ENCODE peak calls at places on chromosomes 11 and 22, in ten cellular contexts. M is pancreas; C is Right ventricle myocardium superior; X is activated T-cell treated with anti-CD3 and anti-CD28 coated beads, Interleukin-2, amount 50 U/mL, for 4 hours; E is activated CD8-positive, alpha-beta memory T cell treated with anti-CD3 and anti-CD28 coated beads, Interleukin-2, amount 10 ng/mL, durations not matched to agents 7 days and 5 days; I is lung; Q is HCT116; H is T-cell; U is esophagus mucosa; D is gastroesophageal sphincter. Y is an unnamed sample.
A peak's percentile ranks its signal among the peaks of the same experiment; 100 is the strongest.

GRCh38 chr11:16347928-16348685 is 8.2 kb downstream of the SOX6 start:
- ATAC-seq in I (no peak), X (no peak), H (no peak), U (peak; percentile 41), E (no peak), C (peak; percentile 92), Q (no peak), M (no peak), D (no peak), Y (no peak)

GRCh38 chr11:120236169-120237107 is 3.5 kb upstream of the POU2F3 start:
- ATAC-seq in X (peak; percentile 27), I (no peak), D (no peak), E (no peak), Q (peak; percentile 43), C (no peak), U (peak; percentile 23), H (no peak), M (no peak), Y (peak; percentile 42)

GRCh38 chr22:48299124-48299523 is 1528.5 kb downstream of the BRD1 start:
- ATAC-seq in Q (no peak), I (no peak), M (no peak), D (no peak), C (no peak), E (no peak), U (no peak), X (no peak), H (no peak), Y (no peak)

GRCh38 chr11:10379871-10380568 is 75.0 kb upstream of the AMPD3 start:
- ATAC-seq in X (no peak), M (no peak), C (no peak), D (peak; percentile 3), Q (no peak), I (no peak), E (no peak), H (no peak), U (peak; percentile 52), Y (no peak)

GRCh38 chr11:27722117-27722844 is 22.0 kb upstream of the BDNF start:
- ATAC-seq in U (peak; percentile 47), X (peak; percentile 46), M (no peak), H (no peak), E (no peak), Q (no peak), D (no peak), I (no peak), C (no peak), Y (no peak)

GRCh38 chr11:61256710-61257482 is 15.9 kb downstream of the PGA5 start:
- ATAC-seq in M (no peak), U (no peak), C (no peak), X (no peak), I (no peak), H (no peak), Q (no peak), D (no peak), E (no peak), Y (no peak)

GRCh38 chr11:35144103-35144741 is 5.3 kb downstream of the CD44 start:
- ATAC-seq in X (peak; percentile 42), I (no peak), M (no peak), H (peak; percentile 62), Q (peak; percentile 44), D (no peak), E (peak; percentile 25), C (no peak), U (peak; percentile 46), Y (peak; percentile 82)

GRCh38 chr11:104657083-104657482 is 241.2 kb downstream of the CASP12 start:
- ATAC-seq in H (no peak), U (no peak), M (no peak), Q (no peak), X (peak; percentile 75), C (no peak), D (no peak), E (peak; percentile 60), I (no peak), Y (no peak)

GRCh38 chr11:47589504-47590025 is 3.1 kb downstream of the FAM180B start:
- ATAC-seq in I (no peak), E (no peak), X (no peak), C (no peak), U (no peak), Q (no peak), H (no peak), D (peak; percentile 15), M (no peak), Y (peak; percentile 9)